ENCODE peak calls at places on chromosomes 11 and 22, in four cellular contexts. Y, M, N and Z are unnamed samples.

GRCh38 chr11:77201991-77202841 is 74.2 kb downstream of the MYO7A start:
- DNase-seq in Y (no peak), M (peak; percentile 7), N (no peak), Z (no peak)

GRCh38 chr22:40363059-40363458 is 7.3 kb upstream of the SGSM3 start:
- DNase-seq in Y (no peak), M (no peak), N (no peak), Z (no peak)

GRCh38 chr11:60762851-60763691 is 6.4 kb downstream of the MS4A15 start:
- DNase-seq in Y (no peak), M (no peak), N (peak; percentile 11), Z (peak; percentile 23)

GRCh38 chr11:64181506-64182411 is 4.2 kb upstream of the STIP1 start:
- DNase-seq in Y (peak; percentile 93), M (peak; percentile 91), N (peak; percentile 96), Z (peak; percentile 92)

GRCh38 chr11:68003846-68004550 is at the start of gene UNC93B1:
- DNase-seq in Y (peak; percentile 75), M (peak; percentile 83), N (peak; percentile 85), Z (peak; percentile 90)

GRCh38 chr11:127683321-127683720 is 682.8 kb upstream of the KIRREL3 start:
- DNase-seq in Y (no peak), M (no peak), N (no peak), Z (no peak)

GRCh38 chr11:120511116-120511803 is at the start of gene GRIK4:
- DNase-seq in Y (peak; percentile 72), M (peak; percentile 84), N (peak; percentile 70), Z (peak; percentile 74)

GRCh38 chr11:1890856-1891830 is 552 bp downstream of the PRR33 start:
- DNase-seq in Y (no peak), M (peak; percentile 20), N (no peak), Z (no peak)

GRCh38 chr11:113090716-113091577 is 129.7 kb downstream of the NCAM1 start:
- DNase-seq in Y (peak; percentile 6), M (no peak), N (no peak), Z (no peak)